ENCODE peak calls at places on chromosome 4, in ten cellular contexts. D, K, M, V, I, G, W, T, X and E are unnamed samples.
A peak's percentile ranks its signal among the peaks of the same experiment; 100 is the strongest.

GRCh38 chr4:156473175-156473574 is 498.4 kb downstream of the PDGFC start:
- DNase-seq in D (no peak), K (no peak), M (no peak), V (no peak), I (no peak), G (no peak), W (no peak), T (no peak), X (no peak), E (no peak)

GRCh38 chr4:105808459-105809041 is 86.7 kb upstream of the NPNT start:
- DNase-seq in D (no peak), K (no peak), M (no peak), V (no peak), I (peak; percentile 55), G (no peak), W (peak; percentile 4), T (peak; percentile 13), X (no peak), E (no peak)

GRCh38 chr4:164892018-164892417 is 15.0 kb downstream of the APELA start:
- DNase-seq in D (no peak), K (no peak), M (no peak), V (no peak), I (no peak), G (no peak), W (no peak), T (no peak), X (no peak), E (no peak)

GRCh38 chr4:53100801-53101581 is 238.9 kb downstream of the RASL11B start:
- DNase-seq in D (no peak), K (no peak), M (no peak), V (no peak), I (peak; percentile 78), G (no peak), W (no peak), T (no peak), X (peak; percentile 78), E (no peak)

GRCh38 chr4:156146581-156146980 is 192.9 kb upstream of the CTSO start:
- DNase-seq in D (no peak), K (no peak), M (no peak), V (no peak), I (no peak), G (no peak), W (no peak), T (no peak), X (no peak), E (no peak)

GRCh38 chr4:188956566-188956965 is 817.3 kb downstream of the TRIML1 start:
- DNase-seq in D (no peak), K (no peak), M (no peak), V (no peak), I (no peak), G (no peak), W (no peak), T (no peak), X (peak; percentile 78), E (no peak)

GRCh38 chr4:1511441-1512041 is 105.3 kb upstream of the NKX1-1 start:
- DNase-seq in D (no peak), K (peak; percentile 17), M (no peak), V (peak; percentile 71), I (no peak), G (peak; percentile 62), W (no peak), T (peak; percentile 55), X (peak; percentile 58), E (no peak)

GRCh38 chr4:53847935-53848334 is 216.5 kb downstream of the CHIC2 start:
- DNase-seq in D (no peak), K (no peak), M (no peak), V (no peak), I (no peak), G (no peak), W (no peak), T (no peak), X (no peak), E (no peak)

GRCh38 chr4:165208741-165209388 is 1.5 kb downstream of the KLHL2 start:
- DNase-seq in D (no peak), K (no peak), M (no peak), V (no peak), I (peak; percentile 14), G (no peak), W (no peak), T (no peak), X (peak; percentile 11), E (peak; percentile 18)

GRCh38 chr4:119526786-119527550 is 101.6 kb downstream of the PDE5A start:
- DNase-seq in D (no peak), K (no peak), M (no peak), V (no peak), I (peak; percentile 41), G (no peak), W (no peak), T (no peak), X (peak; percentile 16), E (no peak)

GRCh38 chr4:128812360-128812958 is 3.0 kb downstream of the JADE1 start:
- DNase-seq in D (peak; percentile 22), K (no peak), M (no peak), V (no peak), I (peak; percentile 89), G (peak; percentile 39), W (peak; percentile 23), T (peak; percentile 82), X (peak; percentile 67), E (peak; percentile 60)

GRCh38 chr4:84451546-84451945 is 47.5 kb downstream of the NKX6-1 start:
- DNase-seq in D (no peak), K (no peak), M (no peak), V (no peak), I (peak; percentile 4), G (no peak), W (no peak), T (no peak), X (peak; percentile 7), E (peak; percentile 26)

GRCh38 chr4:113390850-113391249 is 341.4 kb downstream of the ANK2 start:
- DNase-seq in D (no peak), K (no peak), M (no peak), V (no peak), I (no peak), G (no peak), W (no peak), T (no peak), X (no peak), E (no peak)

GRCh38 chr4:66639361-66639760 is 905.9 kb downstream of the CENPC start:
- DNase-seq in D (no peak), K (no peak), M (no peak), V (no peak), I (no peak), G (no peak), W (no peak), T (no peak), X (no peak), E (no peak)

GRCh38 chr4:11719879-11720278 is 291.2 kb upstream of the HS3ST1 start:
- DNase-seq in D (no peak), K (no peak), M (no peak), V (no peak), I (no peak), G (no peak), W (peak; percentile 9), T (no peak), X (peak; percentile 50), E (peak; percentile 0)

GRCh38 chr4:19309365-19309764 is 942.3 kb upstream of the SLIT2 start:
- DNase-seq in D (no peak), K (no peak), M (no peak), V (no peak), I (peak; percentile 31), G (peak; percentile 18), W (no peak), T (no peak), X (no peak), E (no peak)

GRCh38 chr4:98864560-98864959 is 64.4 kb downstream of the EIF4E start:
- DNase-seq in D (no peak), K (no peak), M (no peak), V (no peak), I (no peak), G (no peak), W (no peak), T (no peak), X (no peak), E (no peak)

GRCh38 chr4:87543835-87544461 is 14.8 kb upstream of the SPARCL1 start:
- DNase-seq in D (no peak), K (no peak), M (peak; percentile 65), V (peak; percentile 49), I (peak; percentile 11), G (peak; percentile 57), W (peak; percentile 32), T (peak; percentile 34), X (peak; percentile 41), E (peak; percentile 50)

GRCh38 chr4:183098723-183099536 is at the start of gene WWC2:
- DNase-seq in D (peak; percentile 60), K (peak; percentile 8), M (peak; percentile 93), V (peak; percentile 89), I (peak; percentile 99), G (peak; percentile 91), W (peak; percentile 90), T (peak; percentile 92), X (peak; percentile 96), E (peak; percentile 94)

GRCh38 chr4:55386073-55386472 is 9.7 kb upstream of the TMEM165 start:
- DNase-seq in D (no peak), K (no peak), M (no peak), V (no peak), I (peak; percentile 27), G (peak; percentile 64), W (no peak), T (peak; percentile 53), X (peak; percentile 52), E (peak; percentile 13)

GRCh38 chr4:184838249-184839074 is 12.7 kb upstream of the ACSL1 start:
- DNase-seq in D (no peak), K (no peak), M (no peak), V (no peak), I (no peak), G (no peak), W (peak; percentile 60), T (no peak), X (no peak), E (no peak)

GRCh38 chr4:17169699-17170098 is 271.3 kb upstream of the LDB2 start:
- DNase-seq in D (no peak), K (no peak), M (no peak), V (no peak), I (no peak), G (no peak), W (no peak), T (no peak), X (no peak), E (no peak)

GRCh38 chr4:42492977-42493376 is 95.7 kb downstream of the SHISA3 start:
- DNase-seq in D (no peak), K (no peak), M (no peak), V (no peak), I (no peak), G (no peak), W (no peak), T (no peak), X (no peak), E (no peak)

GRCh38 chr4:37758226-37758625 is 68.3 kb upstream of the PGM2 start:
- DNase-seq in D (no peak), K (no peak), M (no peak), V (peak; percentile 43), I (no peak), G (no peak), W (no peak), T (no peak), X (peak; percentile 68), E (peak; percentile 89)

GRCh38 chr4:19521151-19521550 is 730.6 kb upstream of the SLIT2 start:
- DNase-seq in D (no peak), K (no peak), M (no peak), V (no peak), I (no peak), G (no peak), W (no peak), T (no peak), X (no peak), E (no peak)

GRCh38 chr4:13159041-13159620 is 325.0 kb downstream of the RAB28 start:
- DNase-seq in D (no peak), K (no peak), M (no peak), V (no peak), I (no peak), G (no peak), W (no peak), T (no peak), X (no peak), E (no peak)

GRCh38 chr4:168503652-168504362 is 7.0 kb downstream of the PALLD start:
- DNase-seq in D (no peak), K (no peak), M (no peak), V (no peak), I (no peak), G (no peak), W (no peak), T (no peak), X (no peak), E (peak; percentile 52)

GRCh38 chr4:70721747-70722146 is at the start of gene RUFY3:
- DNase-seq in D (no peak), K (no peak), M (peak; percentile 90), V (peak; percentile 48), I (no peak), G (no peak), W (no peak), T (peak; percentile 80), X (peak; percentile 70), E (no peak)